ENCODE peak calls at places on chromosomes 3 and 15, in nine cellular contexts. One of them, this sample, is unnamed.

GRCh38 chr3:124520970-124521369 is 209.3 kb upstream of the UMPS start:
- DNase-seq in pancreas: no peak
- DNase-seq in fibroblast of mammary gland: no peak
- DNase-seq in transverse colon: no peak
- DNase-seq in fibroblast of villous mesenchyme: no peak
- DNase-seq in CD14-positive monocyte: no peak
- DNase-seq in bronchial epithelial cell: peak
- DNase-seq in mammary epithelial cell: no peak
- DNase-seq in AG09309: no peak
- DNase-seq in this sample: no peak

GRCh38 chr3:27905625-27906024 is 183.5 kb upstream of the EOMES start:
- DNase-seq in bronchial epithelial cell: no peak
- DNase-seq in mammary epithelial cell: no peak
- DNase-seq in fibroblast of villous mesenchyme: no peak
- DNase-seq in transverse colon: no peak
- DNase-seq in AG09309: no peak
- DNase-seq in fibroblast of mammary gland: no peak
- DNase-seq in CD14-positive monocyte: no peak
- DNase-seq in pancreas: no peak
- DNase-seq in this sample: no peak

GRCh38 chr3:55620361-55621025 is 133.4 kb upstream of the WNT5A start:
- DNase-seq in bronchial epithelial cell: no peak
- DNase-seq in mammary epithelial cell: peak
- DNase-seq in AG09309: peak
- DNase-seq in transverse colon: no peak
- DNase-seq in CD14-positive monocyte: peak
- DNase-seq in fibroblast of villous mesenchyme: peak
- DNase-seq in fibroblast of mammary gland: no peak
- DNase-seq in pancreas: no peak
- DNase-seq in this sample: peak

GRCh38 chr3:122728756-122729514 is 48.3 kb downstream of the PARP14 start:
- DNase-seq in transverse colon: no peak
- DNase-seq in AG09309: no peak
- DNase-seq in mammary epithelial cell: no peak
- DNase-seq in pancreas: no peak
- DNase-seq in CD14-positive monocyte: no peak
- DNase-seq in fibroblast of mammary gland: no peak
- DNase-seq in bronchial epithelial cell: no peak
- DNase-seq in fibroblast of villous mesenchyme: no peak
- DNase-seq in this sample: no peak

GRCh38 chr15:101063891-101064794 is 145.0 kb downstream of the LRRK1 start:
- DNase-seq in mammary epithelial cell: no peak
- DNase-seq in bronchial epithelial cell: no peak
- DNase-seq in fibroblast of mammary gland: no peak
- DNase-seq in CD14-positive monocyte: no peak
- DNase-seq in pancreas: peak
- DNase-seq in transverse colon: peak
- DNase-seq in fibroblast of villous mesenchyme: no peak
- DNase-seq in AG09309: no peak
- DNase-seq in this sample: no peak

GRCh38 chr3:100603449-100603848 is 6.0 kb upstream of the ADGRG7 start:
- DNase-seq in fibroblast of villous mesenchyme: peak
- DNase-seq in transverse colon: no peak
- DNase-seq in fibroblast of mammary gland: peak
- DNase-seq in mammary epithelial cell: peak
- DNase-seq in AG09309: no peak
- DNase-seq in bronchial epithelial cell: peak
- DNase-seq in CD14-positive monocyte: no peak
- DNase-seq in pancreas: no peak
- DNase-seq in this sample: peak

GRCh38 chr3:194944526-194944925 is 258.8 kb downstream of the FAM43A start:
- DNase-seq in CD14-positive monocyte: no peak
- DNase-seq in fibroblast of mammary gland: no peak
- DNase-seq in transverse colon: no peak
- DNase-seq in pancreas: no peak
- DNase-seq in bronchial epithelial cell: no peak
- DNase-seq in mammary epithelial cell: no peak
- DNase-seq in AG09309: no peak
- DNase-seq in fibroblast of villous mesenchyme: no peak
- DNase-seq in this sample: no peak

GRCh38 chr3:101039285-101039684 is 46.1 kb upstream of the ABI3BP start:
- DNase-seq in CD14-positive monocyte: no peak
- DNase-seq in pancreas: peak
- DNase-seq in AG09309: no peak
- DNase-seq in mammary epithelial cell: peak
- DNase-seq in transverse colon: no peak
- DNase-seq in fibroblast of villous mesenchyme: no peak
- DNase-seq in bronchial epithelial cell: no peak
- DNase-seq in fibroblast of mammary gland: no peak
- DNase-seq in this sample: no peak

GRCh38 chr3:15948403-15948802 is 150.6 kb upstream of the ANKRD28 start:
- DNase-seq in fibroblast of villous mesenchyme: no peak
- DNase-seq in pancreas: no peak
- DNase-seq in mammary epithelial cell: no peak
- DNase-seq in AG09309: no peak
- DNase-seq in CD14-positive monocyte: no peak
- DNase-seq in bronchial epithelial cell: no peak
- DNase-seq in transverse colon: no peak
- DNase-seq in fibroblast of mammary gland: peak
- DNase-seq in this sample: no peak

GRCh38 chr3:12588039-12588673 is 31.3 kb downstream of the MKRN2 start:
- DNase-seq in fibroblast of mammary gland: peak
- DNase-seq in pancreas: no peak
- DNase-seq in transverse colon: no peak
- DNase-seq in mammary epithelial cell: peak
- DNase-seq in fibroblast of villous mesenchyme: no peak
- DNase-seq in CD14-positive monocyte: no peak
- DNase-seq in bronchial epithelial cell: peak
- DNase-seq in AG09309: no peak
- DNase-seq in this sample: peak

GRCh38 chr15:59029554-59029953 is 42.1 kb downstream of the RNF111 start:
- DNase-seq in transverse colon: no peak
- DNase-seq in fibroblast of mammary gland: no peak
- DNase-seq in mammary epithelial cell: no peak
- DNase-seq in fibroblast of villous mesenchyme: no peak
- DNase-seq in AG09309: no peak
- DNase-seq in pancreas: no peak
- DNase-seq in bronchial epithelial cell: no peak
- DNase-seq in CD14-positive monocyte: no peak
- DNase-seq in this sample: no peak

GRCh38 chr3:48990636-48991421 is 788 bp downstream of the P4HTM start:
- DNase-seq in bronchial epithelial cell: no peak
- DNase-seq in fibroblast of villous mesenchyme: peak
- DNase-seq in AG09309: no peak
- DNase-seq in mammary epithelial cell: no peak
- DNase-seq in CD14-positive monocyte: no peak
- DNase-seq in fibroblast of mammary gland: no peak
- DNase-seq in pancreas: no peak
- DNase-seq in transverse colon: peak
- DNase-seq in this sample: no peak

GRCh38 chr15:100060276-100060926 is 281.4 kb downstream of the ADAMTS17 start:
- DNase-seq in CD14-positive monocyte: no peak
- DNase-seq in pancreas: peak
- DNase-seq in bronchial epithelial cell: peak
- DNase-seq in fibroblast of villous mesenchyme: peak
- DNase-seq in fibroblast of mammary gland: peak
- DNase-seq in mammary epithelial cell: peak
- DNase-seq in AG09309: peak
- DNase-seq in transverse colon: peak
- DNase-seq in this sample: no peak

GRCh38 chr3:11618897-11619296 is 24.8 kb downstream of the VGLL4 start:
- DNase-seq in CD14-positive monocyte: no peak
- DNase-seq in fibroblast of mammary gland: no peak
- DNase-seq in AG09309: no peak
- DNase-seq in mammary epithelial cell: no peak
- DNase-seq in pancreas: no peak
- DNase-seq in fibroblast of villous mesenchyme: no peak
- DNase-seq in transverse colon: no peak
- DNase-seq in bronchial epithelial cell: no peak
- DNase-seq in this sample: no peak

GRCh38 chr3:151124476-151124875 is 39.0 kb downstream of the MED12L start:
- DNase-seq in CD14-positive monocyte: no peak
- DNase-seq in transverse colon: no peak
- DNase-seq in bronchial epithelial cell: peak
- DNase-seq in pancreas: no peak
- DNase-seq in mammary epithelial cell: no peak
- DNase-seq in fibroblast of mammary gland: no peak
- DNase-seq in fibroblast of villous mesenchyme: no peak
- DNase-seq in AG09309: no peak
- DNase-seq in this sample: no peak

GRCh38 chr3:103440539-103441113 is 1005.8 kb downstream of the ZPLD1 start:
- DNase-seq in pancreas: no peak
- DNase-seq in fibroblast of villous mesenchyme: no peak
- DNase-seq in transverse colon: no peak
- DNase-seq in AG09309: no peak
- DNase-seq in mammary epithelial cell: no peak
- DNase-seq in CD14-positive monocyte: no peak
- DNase-seq in fibroblast of mammary gland: no peak
- DNase-seq in bronchial epithelial cell: peak
- DNase-seq in this sample: no peak
- TF ChIP-seq CTCF in pancreas: peak
- TF ChIP-seq CTCF in fibroblast of villous mesenchyme: no peak
- TF ChIP-seq CTCF in transverse colon: no peak
- TF ChIP-seq CTCF in AG09309: no peak
- TF ChIP-seq CTCF in mammary epithelial cell: peak
- TF ChIP-seq CTCF in CD14-positive monocyte: no peak
- TF ChIP-seq CTCF in fibroblast of mammary gland: no peak
- TF ChIP-seq CTCF in bronchial epithelial cell: no peak
- TF ChIP-seq CTCF in this sample: peak

DNA sequence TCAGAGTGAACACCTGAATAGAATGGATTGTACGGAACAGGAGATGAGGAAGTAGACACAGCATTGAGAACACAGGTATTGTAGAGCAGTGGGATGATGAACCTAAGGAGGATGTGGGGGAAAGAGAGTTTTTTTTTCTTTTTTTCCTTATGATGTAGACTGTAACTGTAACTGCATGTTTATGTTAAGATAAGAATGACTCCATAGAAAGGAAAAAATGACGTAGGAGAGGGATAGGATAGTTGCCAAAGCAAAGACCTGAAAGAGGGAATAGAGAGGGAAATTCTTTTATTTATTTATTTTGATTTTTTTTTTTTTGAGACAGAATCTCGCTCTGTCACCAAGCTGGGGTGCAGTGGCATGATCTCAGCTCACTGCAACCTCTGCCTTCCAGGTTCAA is 33.2 kb downstream of the APH1B start:
- DNase-seq in AG09309: no peak
- DNase-seq in fibroblast of mammary gland: no peak
- DNase-seq in CD14-positive monocyte: no peak
- DNase-seq in mammary epithelial cell: no peak
- DNase-seq in fibroblast of villous mesenchyme: peak
- DNase-seq in pancreas: no peak
- DNase-seq in bronchial epithelial cell: no peak
- DNase-seq in transverse colon: no peak
- DNase-seq in this sample: no peak
- TF ChIP-seq CTCF in AG09309: no peak
- TF ChIP-seq CTCF in fibroblast of mammary gland: no peak
- TF ChIP-seq CTCF in CD14-positive monocyte: no peak
- TF ChIP-seq CTCF in mammary epithelial cell: no peak
- TF ChIP-seq CTCF in fibroblast of villous mesenchyme: no peak
- TF ChIP-seq CTCF in pancreas: no peak
- TF ChIP-seq CTCF in bronchial epithelial cell: no peak
- TF ChIP-seq CTCF in transverse colon: no peak
- TF ChIP-seq CTCF in this sample: no peak

GRCh38 chr3:178152988-178153387 is 383.2 kb upstream of the KCNMB2 start:
- DNase-seq in fibroblast of mammary gland: no peak
- DNase-seq in AG09309: no peak
- DNase-seq in pancreas: no peak
- DNase-seq in fibroblast of villous mesenchyme: no peak
- DNase-seq in transverse colon: no peak
- DNase-seq in CD14-positive monocyte: no peak
- DNase-seq in bronchial epithelial cell: no peak
- DNase-seq in mammary epithelial cell: no peak
- DNase-seq in this sample: no peak
- TF ChIP-seq CTCF in fibroblast of mammary gland: no peak
- TF ChIP-seq CTCF in AG09309: no peak
- TF ChIP-seq CTCF in pancreas: no peak
- TF ChIP-seq CTCF in fibroblast of villous mesenchyme: no peak
- TF ChIP-seq CTCF in transverse colon: no peak
- TF ChIP-seq CTCF in CD14-positive monocyte: no peak
- TF ChIP-seq CTCF in bronchial epithelial cell: no peak
- TF ChIP-seq CTCF in mammary epithelial cell: no peak
- TF ChIP-seq CTCF in this sample: no peak

DNA sequence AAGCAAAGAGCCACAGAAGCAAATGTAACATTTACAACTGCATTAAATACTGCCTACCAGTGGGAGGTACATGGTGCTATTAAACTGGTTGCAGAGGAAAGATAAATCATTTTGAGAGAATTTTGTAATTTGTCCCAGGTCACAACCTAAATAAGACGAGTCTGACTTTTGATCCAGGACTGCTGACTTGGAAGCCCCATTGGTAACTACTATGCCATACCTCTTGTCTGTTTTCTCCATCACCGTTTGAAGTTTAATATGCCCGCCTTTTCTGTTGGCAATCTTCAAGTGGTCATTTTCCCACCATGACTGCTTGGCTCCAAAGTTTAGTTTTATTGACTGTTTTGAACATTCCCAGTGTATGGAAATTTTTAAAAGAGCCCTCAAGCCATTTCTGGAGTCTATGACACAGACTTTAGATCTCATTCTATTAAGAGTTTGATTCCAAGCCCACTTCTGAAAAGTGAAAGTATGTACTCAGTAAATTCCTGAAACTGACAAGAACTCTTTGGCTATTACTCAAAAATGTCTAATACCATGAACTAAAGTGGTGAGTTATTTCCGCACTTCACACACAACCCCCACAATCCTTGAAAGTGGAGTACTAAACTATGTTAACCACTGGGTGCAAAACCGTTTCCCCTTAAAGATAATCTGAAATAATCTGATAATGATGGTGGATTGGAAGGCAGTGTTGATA is 136.6 kb upstream of the ADAMTS9 start:
- DNase-seq in bronchial epithelial cell: peak
- DNase-seq in AG09309: no peak
- DNase-seq in CD14-positive monocyte: no peak
- DNase-seq in pancreas: no peak
- DNase-seq in fibroblast of mammary gland: peak
- DNase-seq in mammary epithelial cell: no peak
- DNase-seq in fibroblast of villous mesenchyme: peak
- DNase-seq in transverse colon: no peak
- DNase-seq in this sample: no peak
- TF ChIP-seq CTCF in bronchial epithelial cell: no peak
- TF ChIP-seq CTCF in AG09309: no peak
- TF ChIP-seq CTCF in CD14-positive monocyte: no peak
- TF ChIP-seq CTCF in pancreas: no peak
- TF ChIP-seq CTCF in fibroblast of mammary gland: no peak
- TF ChIP-seq CTCF in mammary epithelial cell: no peak
- TF ChIP-seq CTCF in fibroblast of villous mesenchyme: no peak
- TF ChIP-seq CTCF in transverse colon: no peak
- TF ChIP-seq CTCF in this sample: no peak

GRCh38 chr15:44593042-44593736 is 56.2 kb downstream of the EIF3J start:
- DNase-seq in CD14-positive monocyte: no peak
- DNase-seq in AG09309: no peak
- DNase-seq in bronchial epithelial cell: peak
- DNase-seq in mammary epithelial cell: peak
- DNase-seq in fibroblast of mammary gland: peak
- DNase-seq in fibroblast of villous mesenchyme: peak
- DNase-seq in pancreas: no peak
- DNase-seq in transverse colon: no peak
- DNase-seq in this sample: peak
- TF ChIP-seq CTCF in CD14-positive monocyte: peak
- TF ChIP-seq CTCF in AG09309: peak
- TF ChIP-seq CTCF in bronchial epithelial cell: peak
- TF ChIP-seq CTCF in mammary epithelial cell: peak
- TF ChIP-seq CTCF in fibroblast of mammary gland: peak
- TF ChIP-seq CTCF in fibroblast of villous mesenchyme: peak
- TF ChIP-seq CTCF in pancreas: peak
- TF ChIP-seq CTCF in transverse colon: peak
- TF ChIP-seq CTCF in this sample: peak